ENCODE peak calls at places on chromosomes 16 and 17, in nine cellular contexts. M is AG04450, A is astrocyte of the spinal cord, T is heart right ventricle, W is fibroblast of lung, Z is A549, P is Panc1, D is astrocyte of the cerebellum, J is heart left ventricle. Y is an unnamed sample.
A peak's percentile ranks its signal among the peaks of the same experiment; 100 is the strongest.

GRCh38 chr17:4658478-4659305 is 17.2 kb upstream of the ALOX15 start:
- DNase-seq in M (peak; percentile 7), A (peak; percentile 24), T (no peak), W (peak; percentile 76), Z (no peak), P (no peak), D (no peak), J (no peak), Y (no peak)

GRCh38 chr16:84599528-84600202 is 18.2 kb downstream of the COTL1 start:
- DNase-seq in M (peak; percentile 45), A (peak; percentile 91), T (peak; percentile 43), W (peak; percentile 81), Z (peak; percentile 46), P (no peak), D (peak; percentile 65), J (peak; percentile 73), Y (no peak)

GRCh38 chr17:9622961-9623360 is 22.4 kb upstream of the USP43 start:
- DNase-seq in M (no peak), A (no peak), T (no peak), W (no peak), Z (no peak), P (no peak), D (no peak), J (no peak), Y (no peak)

GRCh38 chr17:81802048-81802758 is 1.7 kb upstream of the GCGR start:
- DNase-seq in M (no peak), A (no peak), T (no peak), W (no peak), Z (no peak), P (no peak), D (no peak), J (no peak), Y (no peak)

GRCh38 chr17:49217651-49218413 is 7.3 kb downstream of the ABI3 start:
- DNase-seq in M (no peak), A (no peak), T (peak; percentile 53), W (no peak), Z (no peak), P (no peak), D (no peak), J (peak; percentile 63), Y (no peak)

GRCh38 chr17:12510535-12510934 is 155.2 kb upstream of the MYOCD start:
- DNase-seq in M (peak; percentile 23), A (peak; percentile 35), T (no peak), W (peak; percentile 58), Z (peak; percentile 22), P (no peak), D (no peak), J (no peak), Y (no peak)

GRCh38 chr16:674968-675883 is at the start of gene RHBDL1:
- DNase-seq in M (no peak), A (peak; percentile 38), T (no peak), W (peak; percentile 51), Z (peak; percentile 66), P (no peak), D (no peak), J (no peak), Y (no peak)

GRCh38 chr16:64920211-64920610 is 201.7 kb downstream of the CDH11 start:
- DNase-seq in M (no peak), A (no peak), T (no peak), W (peak; percentile 57), Z (no peak), P (no peak), D (no peak), J (no peak), Y (no peak)

GRCh38 chr16:4682616-4683254 is 10.6 kb upstream of the NUDT16L1 start:
- DNase-seq in M (no peak), A (peak; percentile 39), T (no peak), W (peak; percentile 27), Z (peak; percentile 50), P (no peak), D (peak; percentile 13), J (no peak), Y (no peak)

GRCh38 chr17:19753661-19754463 is 5.8 kb upstream of the ALDH3A1 start:
- DNase-seq in M (no peak), A (no peak), T (peak; percentile 35), W (no peak), Z (peak; percentile 91), P (no peak), D (no peak), J (peak; percentile 55), Y (no peak)

GRCh38 chr16:80806957-80807356 is 2.6 kb upstream of the CDYL2 start:
- DNase-seq in M (peak; percentile 11), A (peak; percentile 72), T (no peak), W (peak; percentile 81), Z (peak; percentile 7), P (no peak), D (no peak), J (peak; percentile 32), Y (no peak)

GRCh38 chr16:72939247-72939646 is 108.7 kb downstream of the ZFHX3 start:
- DNase-seq in M (peak; percentile 44), A (peak; percentile 70), T (peak; percentile 55), W (peak; percentile 42), Z (peak; percentile 64), P (no peak), D (no peak), J (peak; percentile 54), Y (no peak)

GRCh38 chr16:75580-76501 is 2.2 kb upstream of the MPG start:
- DNase-seq in M (no peak), A (peak; percentile 77), T (peak; percentile 80), W (peak; percentile 79), Z (no peak), P (no peak), D (peak; percentile 59), J (peak; percentile 84), Y (no peak)

GRCh38 chr16:30527635-30528178 is 1.3 kb upstream of the ZNF768 start:
- DNase-seq in M (no peak), A (no peak), T (no peak), W (no peak), Z (no peak), P (no peak), D (no peak), J (no peak), Y (no peak)

GRCh38 chr16:85005278-85006069 is 5.9 kb downstream of the ZDHHC7 start:
- DNase-seq in M (no peak), A (peak; percentile 46), T (no peak), W (peak; percentile 84), Z (no peak), P (no peak), D (no peak), J (no peak), Y (no peak)

GRCh38 chr17:51540151-51540550 is 279.8 kb downstream of the UTP18 start:
- DNase-seq in M (no peak), A (no peak), T (no peak), W (no peak), Z (peak; percentile 20), P (no peak), D (no peak), J (no peak), Y (no peak)

GRCh38 chr17:80899402-80900268 is 92.0 kb upstream of the CHMP6 start:
- DNase-seq in M (no peak), A (no peak), T (no peak), W (no peak), Z (peak; percentile 60), P (no peak), D (no peak), J (no peak), Y (no peak)

GRCh38 chr16:57513371-57514102 is 22.8 kb downstream of the CCDC102A start:
- DNase-seq in M (no peak), A (no peak), T (no peak), W (no peak), Z (peak; percentile 46), P (no peak), D (no peak), J (no peak), Y (no peak)

GRCh38 chr17:66115246-66115645 is 76.7 kb downstream of the CEP112 start:
- DNase-seq in M (no peak), A (no peak), T (no peak), W (peak; percentile 48), Z (no peak), P (no peak), D (no peak), J (no peak), Y (no peak)

GRCh38 chr16:22296225-22297113 is 740 bp upstream of the POLR3E start:
- DNase-seq in M (no peak), A (peak; percentile 24), T (no peak), W (no peak), Z (no peak), P (no peak), D (no peak), J (no peak), Y (peak; percentile 33)

GRCh38 chr17:78107457-78107856 is 21.1 kb downstream of the TMC6 start:
- DNase-seq in M (no peak), A (no peak), T (no peak), W (peak; percentile 45), Z (no peak), P (no peak), D (no peak), J (peak; percentile 2), Y (no peak)

GRCh38 chr16:69626256-69626655 is 60.5 kb downstream of the NFAT5 start:
- DNase-seq in M (no peak), A (peak; percentile 17), T (no peak), W (peak; percentile 37), Z (no peak), P (no peak), D (no peak), J (no peak), Y (no peak)

GRCh38 chr16:46866286-46866685 is 17.9 kb upstream of the GPT2 start:
- DNase-seq in M (no peak), A (no peak), T (no peak), W (no peak), Z (no peak), P (no peak), D (no peak), J (no peak), Y (no peak)

GRCh38 chr17:67528751-67529436 is 151.8 kb downstream of the PITPNC1 start:
- DNase-seq in M (peak; percentile 59), A (peak; percentile 93), T (peak; percentile 74), W (peak; percentile 95), Z (peak; percentile 67), P (peak; percentile 13), D (peak; percentile 50), J (peak; percentile 87), Y (peak; percentile 56)
- H3K4me3 ChIP-seq in M (peak overlapping the region; percentile 57), A (peak overlapping the region; percentile 35), T (peak overlapping the region; percentile 26), W (peak overlapping the region; percentile 46), Z (no peak overlapping the region), P (peak overlapping the region; percentile 34), D (peak overlapping the region; percentile 26), J (peak overlapping the region; percentile 29), Y (peak overlapping the region; percentile 47)

GRCh38 chr16:2267913-2268666 is at the start of gene RNPS1:
- DNase-seq in M (peak; percentile 85), A (peak; percentile 98), T (peak; percentile 96), W (peak; percentile 94), Z (peak; percentile 97), P (peak; percentile 78), D (peak; percentile 87), J (peak; percentile 96), Y (peak; percentile 59)
- TF ChIP-seq CTCF in M (no peak), A (no peak), T (no peak), W (no peak), Z (no peak), P (no peak), D (no peak), J (no peak), Y (no peak)

GRCh38 chr16:67245674-67246080 is 1.6 kb downstream of the FHOD1 start:
- DNase-seq in M (no peak), A (no peak), T (peak; percentile 73), W (no peak), Z (no peak), P (no peak), D (no peak), J (no peak), Y (no peak)
- H3K4me3 ChIP-seq in M (peak overlapping the region; percentile 86), A (peak overlapping the region; percentile 92), T (peak overlapping the region; percentile 85), W (peak overlapping the region; percentile 79), Z (peak overlapping the region; percentile 74), P (peak overlapping the region; percentile 73), D (peak overlapping the region; percentile 91), J (peak overlapping the region; percentile 94), Y (peak overlapping the region; percentile 90)

GRCh38 chr16:67562918-67563707 is 787 bp downstream of the CTCF start:
- DNase-seq in M (no peak), A (peak; percentile 51), T (peak; percentile 50), W (peak; percentile 57), Z (peak; percentile 57), P (no peak), D (no peak), J (peak; percentile 74), Y (no peak)
- TF ChIP-seq CTCF in M (peak; percentile 1), A (peak; percentile 19), T (peak; percentile 39), W (peak; percentile 18), Z (peak; percentile 9), P (peak; percentile 47), D (peak; percentile 18), J (no peak), Y (no peak)

Y was measured in epithelial cell of proximal tubule.